ENCODE peak calls at places on chromosomes 11 and 22, in eight cellular contexts. W is NCI-H2081; X is stimulated activated CD4-positive, alpha-beta T cell treated with anti-CD3 and anti-CD28 coated beads, TNF-alpha, amount 100 ng/mL, for 48 hours; Z is nephron progenitor cell; D is DMS153; T is T-helper 2 cell; K is activated CD8-positive, alpha-beta memory T cell treated with anti-CD3 and anti-CD28 coated beads for 4 hours; C is sciatic nerve. U is an unnamed sample.

GRCh38 chr22:32804036-32804435 is 2.5 kb downstream of the TIMP3 start:
- DNase-seq in D (no peak), K (no peak), X (no peak), T (no peak), C (no peak), Z (no peak), W (no peak), U (no peak)

GRCh38 chr11:19777032-19777341 is 64.3 kb downstream of the NAV2 start:
- DNase-seq in K (no peak), C (no peak), X (no peak), D (no peak), Z (peak), W (peak), T (no peak), U (no peak)

GRCh38 chr11:30465192-30465591 is 121.0 kb downstream of the MPPED2 start:
- DNase-seq in C (no peak), T (no peak), D (no peak), W (no peak), X (no peak), K (no peak), Z (no peak), U (no peak)

GRCh38 chr11:14015711-14016110 is 53.2 kb downstream of the SPON1 start:
- DNase-seq in Z (no peak), T (no peak), K (no peak), D (no peak), X (no peak), W (no peak), C (no peak), U (no peak)

GRCh38 chr11:11324090-11324489 is 29.0 kb downstream of the CSNK2A3 start:
- DNase-seq in C (no peak), Z (no peak), D (no peak), X (no peak), T (no peak), K (no peak), W (no peak), U (no peak)

GRCh38 chr22:23834406-23834805 is 4.4 kb downstream of the DERL3 start:
- DNase-seq in D (no peak), T (no peak), K (no peak), Z (no peak), X (no peak), W (no peak), C (peak), U (peak)

GRCh38 chr11:45313211-45313865 is 27.2 kb upstream of the SYT13 start:
- DNase-seq in Z (no peak), W (no peak), X (no peak), D (no peak), C (no peak), K (no peak), T (no peak), U (peak)

GRCh38 chr11:45663486-45664375 is 1.7 kb downstream of the CHST1 start:
- DNase-seq in D (no peak), W (no peak), C (no peak), X (no peak), T (no peak), K (no peak), Z (no peak), U (peak)

GRCh38 chr22:28600546-28601143 is 79.0 kb downstream of the TTC28 start:
- DNase-seq in C (no peak), K (no peak), Z (no peak), T (no peak), D (peak), W (peak), X (no peak), U (no peak)

GRCh38 chr11:73314121-73314948 is 6.3 kb downstream of the ARHGEF17 start:
- DNase-seq in Z (peak), K (no peak), W (no peak), T (no peak), C (peak), X (no peak), D (no peak), U (no peak)

GRCh38 chr11:80327971-80328614 is 887.3 kb upstream of the TENM4 start:
- DNase-seq in X (no peak), W (no peak), T (no peak), D (no peak), Z (no peak), K (no peak), C (no peak), U (no peak)

GRCh38 chr22:50570861-50571260 is 7.4 kb downstream of the CPT1B start:
- DNase-seq in D (no peak), W (no peak), T (no peak), Z (no peak), K (no peak), X (no peak), C (no peak), U (peak)

GRCh38 chr11:116073854-116074837 is 569.9 kb upstream of the CADM1 start:
- DNase-seq in X (no peak), Z (no peak), C (no peak), W (no peak), K (no peak), T (no peak), D (peak), U (no peak)

GRCh38 chr11:119676461-119677020 is 52.5 kb downstream of the NECTIN1 start:
- DNase-seq in X (no peak), D (no peak), T (no peak), C (no peak), Z (no peak), W (no peak), K (no peak), U (no peak)